ENCODE peak calls at places on chromosome 16, in nine cellular contexts. One of them, this sample, is unnamed.

GRCh38 chr16:67919618-67920210 is 11.9 kb downstream of the CTRL start:
- DNase-seq in body of pancreas: no peak
- DNase-seq in EH: no peak
- DNase-seq in Daoy: no peak
- DNase-seq in hypothalamus: no peak
- DNase-seq in left ventricle myocardium inferior: no peak
- DNase-seq in glutamatergic neuron: no peak
- DNase-seq in AML-193: no peak
- DNase-seq in stomach: no peak
- DNase-seq in this sample: no peak

GRCh38 chr16:79282806-79283205 is 317.7 kb downstream of the MAF start:
- DNase-seq in body of pancreas: no peak
- DNase-seq in EH: no peak
- DNase-seq in Daoy: no peak
- DNase-seq in hypothalamus: no peak
- DNase-seq in left ventricle myocardium inferior: no peak
- DNase-seq in glutamatergic neuron: no peak
- DNase-seq in AML-193: no peak
- DNase-seq in stomach: no peak
- DNase-seq in this sample: no peak

GRCh38 chr16:10827691-10828341 is 9.2 kb upstream of the TVP23A start:
- DNase-seq in body of pancreas: peak; percentile 70
- DNase-seq in EH: peak; percentile 88
- DNase-seq in Daoy: peak; percentile 81
- DNase-seq in hypothalamus: peak; percentile 46
- DNase-seq in left ventricle myocardium inferior: peak; percentile 86
- DNase-seq in glutamatergic neuron: no peak
- DNase-seq in AML-193: no peak
- DNase-seq in stomach: peak; percentile 72
- DNase-seq in this sample: no peak

GRCh38 chr16:12250578-12250977 is 274.0 kb downstream of the SNX29 start:
- DNase-seq in body of pancreas: no peak
- DNase-seq in EH: no peak
- DNase-seq in Daoy: no peak
- DNase-seq in hypothalamus: no peak
- DNase-seq in left ventricle myocardium inferior: no peak
- DNase-seq in glutamatergic neuron: no peak
- DNase-seq in AML-193: no peak
- DNase-seq in stomach: no peak
- DNase-seq in this sample: no peak

GRCh38 chr16:10682604-10683003 is 12.1 kb downstream of the TEKT5 start:
- DNase-seq in body of pancreas: no peak
- DNase-seq in EH: no peak
- DNase-seq in Daoy: no peak
- DNase-seq in hypothalamus: no peak
- DNase-seq in left ventricle myocardium inferior: no peak
- DNase-seq in glutamatergic neuron: no peak
- DNase-seq in AML-193: no peak
- DNase-seq in stomach: no peak
- DNase-seq in this sample: no peak

GRCh38 chr16:72027669-72028378 is 19.3 kb downstream of the DHODH start:
- DNase-seq in body of pancreas: no peak
- DNase-seq in EH: no peak
- DNase-seq in Daoy: no peak
- DNase-seq in hypothalamus: no peak
- DNase-seq in left ventricle myocardium inferior: no peak
- DNase-seq in glutamatergic neuron: no peak
- DNase-seq in AML-193: no peak
- DNase-seq in stomach: no peak
- DNase-seq in this sample: no peak

GRCh38 chr16:64455275-64455674 is 666.6 kb downstream of the CDH11 start:
- DNase-seq in body of pancreas: no peak
- DNase-seq in EH: peak; percentile 48
- DNase-seq in Daoy: peak; percentile 9
- DNase-seq in hypothalamus: no peak
- DNase-seq in left ventricle myocardium inferior: no peak
- DNase-seq in glutamatergic neuron: no peak
- DNase-seq in AML-193: no peak
- DNase-seq in stomach: no peak
- DNase-seq in this sample: no peak

GRCh38 chr16:27401768-27402568 is at the start of gene IL21R:
- DNase-seq in body of pancreas: peak; percentile 21
- DNase-seq in EH: peak; percentile 81
- DNase-seq in Daoy: peak; percentile 45
- DNase-seq in hypothalamus: peak; percentile 6
- DNase-seq in left ventricle myocardium inferior: peak; percentile 73
- DNase-seq in glutamatergic neuron: peak; percentile 76
- DNase-seq in AML-193: peak; percentile 57
- DNase-seq in stomach: peak; percentile 50
- DNase-seq in this sample: peak; percentile 95

GRCh38 chr16:66741131-66741900 is 10.1 kb downstream of the DYNC1LI2 start:
- DNase-seq in body of pancreas: peak; percentile 95
- DNase-seq in EH: peak; percentile 94
- DNase-seq in Daoy: peak; percentile 89
- DNase-seq in hypothalamus: peak; percentile 85
- DNase-seq in left ventricle myocardium inferior: peak; percentile 88
- DNase-seq in glutamatergic neuron: peak; percentile 73
- DNase-seq in AML-193: no peak
- DNase-seq in stomach: peak; percentile 91
- DNase-seq in this sample: no peak

GRCh38 chr16:22027633-22028032 is 19.7 kb downstream of the MOSMO start:
- DNase-seq in body of pancreas: no peak
- DNase-seq in EH: peak; percentile 16
- DNase-seq in Daoy: no peak
- DNase-seq in hypothalamus: no peak
- DNase-seq in left ventricle myocardium inferior: no peak
- DNase-seq in glutamatergic neuron: no peak
- DNase-seq in AML-193: no peak
- DNase-seq in stomach: no peak
- DNase-seq in this sample: peak; percentile 18

GRCh38 chr16:19137201-19137601 is 23.4 kb downstream of the ITPRIPL2 start:
- DNase-seq in body of pancreas: no peak
- DNase-seq in EH: peak; percentile 71
- DNase-seq in Daoy: peak; percentile 40
- DNase-seq in hypothalamus: no peak
- DNase-seq in left ventricle myocardium inferior: no peak
- DNase-seq in glutamatergic neuron: no peak
- DNase-seq in AML-193: no peak
- DNase-seq in stomach: no peak
- DNase-seq in this sample: no peak

GRCh38 chr16:13994239-13995106 is 74.5 kb downstream of the ERCC4 start:
- DNase-seq in body of pancreas: no peak
- DNase-seq in EH: peak; percentile 34
- DNase-seq in Daoy: no peak
- DNase-seq in hypothalamus: no peak
- DNase-seq in left ventricle myocardium inferior: no peak
- DNase-seq in glutamatergic neuron: no peak
- DNase-seq in AML-193: no peak
- DNase-seq in stomach: no peak
- DNase-seq in this sample: no peak

This sample was measured in GM06990.